ENCODE peak calls at places on chromosomes 16 and 17, in ten cellular contexts. Q, J, I, C, L, R, Z, P, S and O are unnamed samples.
A peak's percentile ranks its signal among the peaks of the same experiment; 100 is the strongest.

GRCh38 chr17:50114849-50115357 is 15.1 kb downstream of the SAMD14 start:
- DNase-seq in R (no peak), P (peak; percentile 47), I (peak; percentile 17), Q (peak; percentile 37), C (peak; percentile 14), S (no peak), L (peak; percentile 40), J (no peak), Z (peak; percentile 68), O (peak; percentile 74)

GRCh38 chr17:661509-661908 is 53.1 kb downstream of the VPS53 start:
- DNase-seq in C (no peak), Q (no peak), Z (no peak), R (no peak), P (no peak), I (no peak), J (no peak), S (no peak), L (no peak), O (no peak)

GRCh38 chr16:529012-529575 is 1.6 kb downstream of the CAPN15 start:
- DNase-seq in J (no peak), Q (no peak), L (no peak), I (no peak), C (no peak), P (no peak), S (no peak), Z (peak; percentile 54), R (no peak), O (no peak)

GRCh38 chr17:44807817-44808155 is 22.3 kb downstream of the GJC1 start:
- DNase-seq in J (no peak), Q (no peak), S (no peak), L (no peak), P (no peak), C (no peak), I (no peak), R (no peak), Z (peak; percentile 11), O (no peak)

GRCh38 chr17:47225436-47225858 is 16.3 kb downstream of the MYL4 start:
- DNase-seq in L (no peak), Q (no peak), R (peak; percentile 62), I (no peak), J (no peak), C (no peak), S (no peak), Z (no peak), P (no peak), O (no peak)

GRCh38 chr17:40306395-40306794 is 2.6 kb upstream of the RARA start:
- DNase-seq in I (no peak), S (no peak), R (no peak), L (no peak), Z (no peak), Q (no peak), C (no peak), J (no peak), P (no peak), O (no peak)

GRCh38 chr16:10114411-10114810 is 67.8 kb downstream of the GRIN2A start:
- DNase-seq in I (no peak), P (no peak), Z (no peak), R (no peak), Q (no peak), J (no peak), S (no peak), C (no peak), L (no peak), O (no peak)

GRCh38 chr16:65075877-65076276 is 46.0 kb downstream of the CDH11 start:
- DNase-seq in Q (no peak), R (no peak), C (no peak), P (no peak), S (no peak), L (no peak), Z (no peak), I (no peak), J (no peak), O (no peak)

GRCh38 chr17:76000016-76000754 is 470 bp upstream of the CDK3 start:
- DNase-seq in R (no peak), Z (peak; percentile 70), S (peak; percentile 68), I (no peak), Q (peak; percentile 82), L (peak; percentile 78), J (no peak), C (no peak), P (peak; percentile 55), O (peak; percentile 71)

GRCh38 chr16:80066805-80067580 is 466.5 kb upstream of the MAF start:
- DNase-seq in C (no peak), I (no peak), S (no peak), J (no peak), L (no peak), Z (no peak), Q (no peak), P (peak; percentile 58), R (no peak), O (no peak)

GRCh38 chr16:65782537-65783290 is 583.8 kb upstream of the CDH5 start:
- DNase-seq in L (no peak), Q (no peak), C (no peak), I (no peak), S (no peak), J (no peak), Z (no peak), R (peak; percentile 85), P (no peak), O (no peak)

GRCh38 chr16:69443809-69444611 is 19.6 kb downstream of the CYB5B start:
- DNase-seq in Z (no peak), Q (no peak), I (peak; percentile 4), R (no peak), P (no peak), S (no peak), J (no peak), L (no peak), C (no peak), O (no peak)

GRCh38 chr16:14097182-14097951 is 26.2 kb downstream of the MRTFB start:
- DNase-seq in L (no peak), Q (no peak), S (no peak), C (peak; percentile 73), Z (no peak), P (peak; percentile 35), I (no peak), J (no peak), R (no peak), O (no peak)

GRCh38 chr16:30731411-30731810 is 16.8 kb upstream of the PHKG2 start:
- DNase-seq in L (no peak), C (no peak), I (no peak), P (no peak), Q (no peak), Z (peak; percentile 31), R (no peak), S (no peak), J (no peak), O (no peak)

GRCh38 chr17:27560668-27561067 is 70.3 kb upstream of the LGALS9 start:
- DNase-seq in P (no peak), Z (no peak), R (no peak), C (no peak), J (no peak), Q (no peak), S (peak; percentile 57), L (no peak), I (no peak), O (no peak)

GRCh38 chr17:59723607-59724006 is 16.2 kb downstream of the VMP1 start:
- DNase-seq in R (no peak), I (no peak), L (no peak), J (no peak), Q (no peak), S (no peak), C (no peak), P (no peak), Z (no peak), O (no peak)

GRCh38 chr16:75591001-75591852 is 25.0 kb downstream of the GABARAPL2 start:
- DNase-seq in Z (no peak), L (no peak), I (peak; percentile 40), S (no peak), J (no peak), P (no peak), R (peak; percentile 53), C (no peak), Q (no peak), O (no peak)

GRCh38 chr16:58148526-58148925 is 19.3 kb upstream of the CFAP20 start:
- DNase-seq in P (no peak), I (no peak), S (no peak), J (no peak), Q (no peak), R (no peak), Z (no peak), C (no peak), L (no peak), O (no peak)

GRCh38 chr16:4371481-4372314 is at the start of gene VASN:
- DNase-seq in J (no peak), R (peak; percentile 46), C (no peak), P (no peak), L (peak; percentile 74), I (peak; percentile 74), S (peak; percentile 85), Z (peak; percentile 30), Q (peak; percentile 91), O (peak; percentile 52)

GRCh38 chr17:42365136-42365535 is 23.1 kb downstream of the STAT3 start:
- DNase-seq in S (no peak), P (no peak), Q (no peak), Z (no peak), J (no peak), I (no peak), C (no peak), L (peak; percentile 44), R (peak; percentile 65), O (no peak)

GRCh38 chr16:2968368-2968737 is 795 bp upstream of the PAQR4 start:
- DNase-seq in Z (peak; percentile 71), C (no peak), L (no peak), R (no peak), S (peak; percentile 36), I (no peak), P (peak; percentile 60), Q (no peak), J (no peak), O (peak; percentile 53)

GRCh38 chr16:29899516-29900101 is at the start of gene SEZ6L2:
- DNase-seq in C (peak; percentile 98), S (peak; percentile 79), Q (peak; percentile 98), L (peak; percentile 86), R (peak; percentile 35), Z (peak; percentile 13), J (no peak), I (peak; percentile 79), P (peak; percentile 95), O (peak; percentile 99)

GRCh38 chr17:31598388-31598760 is 206.9 kb downstream of the RAB11FIP4 start:
- DNase-seq in S (no peak), Q (no peak), I (no peak), C (no peak), J (no peak), P (no peak), R (no peak), Z (no peak), L (no peak), O (no peak)

GRCh38 chr16:14658063-14658462 is 25.3 kb downstream of the BFAR start:
- DNase-seq in Q (no peak), Z (peak; percentile 69), P (no peak), C (no peak), R (no peak), S (no peak), L (no peak), J (no peak), I (no peak), O (no peak)

GRCh38 chr16:86457621-86458456 is 52.5 kb upstream of the FOXF1 start:
- DNase-seq in Z (no peak), C (no peak), J (no peak), R (no peak), I (peak; percentile 21), P (no peak), L (no peak), S (no peak), Q (no peak), O (no peak)

GRCh38 chr16:75267631-75268264 is 16.3 kb upstream of the BCAR1 start:
- DNase-seq in S (peak; percentile 73), P (peak; percentile 56), I (peak; percentile 52), L (no peak), C (peak; percentile 82), Q (no peak), R (no peak), J (no peak), Z (no peak), O (peak; percentile 96)

GRCh38 chr17:78675316-78675616 is 98.1 kb upstream of the DNAH17 start:
- DNase-seq in L (no peak), S (no peak), R (no peak), Q (no peak), Z (no peak), C (no peak), P (no peak), J (no peak), I (no peak), O (no peak)

GRCh38 chr16:6682142-6682811 is 650.4 kb upstream of the RBFOX1 start:
- DNase-seq in R (no peak), Z (peak; percentile 7), I (peak; percentile 30), L (peak; percentile 23), C (no peak), J (no peak), P (no peak), S (peak; percentile 51), Q (peak; percentile 72), O (peak; percentile 51)